ENCODE peak calls at places on chromosomes 1 and 21, in four cellular contexts. One of them, this sample, is unnamed.

GRCh38 chr1:70044832-70045231 is 160.5 kb downstream of the LRRC40 start:
- DNase-seq in mammary epithelial cell: peak; percentile 32
- DNase-seq in progenitor cell of endocrine pancreas: no peak
- DNase-seq in lower lobe of right lung: no peak
- DNase-seq in this sample: no peak

GRCh38 chr1:10730985-10731384 is 65.5 kb downstream of the CASZ1 start:
- DNase-seq in progenitor cell of endocrine pancreas: no peak
- DNase-seq in lower lobe of right lung: no peak
- DNase-seq in mammary epithelial cell: peak; percentile 86
- DNase-seq in this sample: no peak

GRCh38 chr1:10338047-10338446 is 60.8 kb upstream of the PGD start:
- DNase-seq in lower lobe of right lung: no peak
- DNase-seq in progenitor cell of endocrine pancreas: no peak
- DNase-seq in mammary epithelial cell: no peak
- DNase-seq in this sample: no peak

GRCh38 chr1:184289825-184290550 is 96.8 kb upstream of the C1orf21 start:
- DNase-seq in lower lobe of right lung: no peak
- DNase-seq in progenitor cell of endocrine pancreas: no peak
- DNase-seq in mammary epithelial cell: peak; percentile 47
- DNase-seq in this sample: no peak

GRCh38 chr1:21761052-21761451 is 21.9 kb downstream of the USP48 start:
- DNase-seq in progenitor cell of endocrine pancreas: no peak
- DNase-seq in lower lobe of right lung: no peak
- DNase-seq in mammary epithelial cell: no peak
- DNase-seq in this sample: no peak

GRCh38 chr1:93673159-93673657 is 8.4 kb downstream of the BCAR3 start:
- DNase-seq in lower lobe of right lung: no peak
- DNase-seq in mammary epithelial cell: no peak
- DNase-seq in progenitor cell of endocrine pancreas: no peak
- DNase-seq in this sample: no peak

GRCh38 chr1:248406721-248407692 is 4.2 kb downstream of the OR2T1 start:
- DNase-seq in mammary epithelial cell: no peak
- DNase-seq in progenitor cell of endocrine pancreas: no peak
- DNase-seq in lower lobe of right lung: no peak
- DNase-seq in this sample: no peak

GRCh38 chr1:105793541-105794146 is 1262.8 kb upstream of the PRMT6 start:
- DNase-seq in lower lobe of right lung: no peak
- DNase-seq in mammary epithelial cell: peak; percentile 1
- DNase-seq in progenitor cell of endocrine pancreas: peak; percentile 48
- DNase-seq in this sample: no peak

GRCh38 chr1:60697204-60697994 is 385.0 kb upstream of the NFIA start:
- DNase-seq in mammary epithelial cell: no peak
- DNase-seq in lower lobe of right lung: no peak
- DNase-seq in progenitor cell of endocrine pancreas: no peak
- DNase-seq in this sample: no peak

GRCh38 chr1:75342799-75343198 is 208.6 kb downstream of the LHX8 start:
- DNase-seq in progenitor cell of endocrine pancreas: no peak
- DNase-seq in lower lobe of right lung: no peak
- DNase-seq in mammary epithelial cell: no peak
- DNase-seq in this sample: no peak

GRCh38 chr1:150259217-150259616 is 1.6 kb downstream of the CA14 start:
- DNase-seq in lower lobe of right lung: no peak
- DNase-seq in mammary epithelial cell: no peak
- DNase-seq in progenitor cell of endocrine pancreas: no peak
- DNase-seq in this sample: no peak

GRCh38 chr1:112507896-112508241 is 896 bp upstream of the WNT2B start:
- DNase-seq in progenitor cell of endocrine pancreas: no peak
- DNase-seq in mammary epithelial cell: no peak
- DNase-seq in lower lobe of right lung: no peak
- DNase-seq in this sample: no peak

GRCh38 chr1:184028854-184029623 is 8.5 kb downstream of the COLGALT2 start:
- DNase-seq in progenitor cell of endocrine pancreas: no peak
- DNase-seq in mammary epithelial cell: no peak
- DNase-seq in lower lobe of right lung: peak; percentile 53
- DNase-seq in this sample: no peak

GRCh38 chr1:234631721-234632125 is 21.7 kb upstream of the IRF2BP2 start:
- DNase-seq in mammary epithelial cell: peak; percentile 94
- DNase-seq in lower lobe of right lung: no peak
- DNase-seq in progenitor cell of endocrine pancreas: no peak
- DNase-seq in this sample: no peak

GRCh38 chr1:111474106-111474505 is 322 bp downstream of the C1orf162 start:
- DNase-seq in progenitor cell of endocrine pancreas: no peak
- DNase-seq in mammary epithelial cell: no peak
- DNase-seq in lower lobe of right lung: no peak
- DNase-seq in this sample: no peak

GRCh38 chr1:7915826-7916225 is 24.8 kb downstream of the TNFRSF9 start:
- DNase-seq in mammary epithelial cell: no peak
- DNase-seq in lower lobe of right lung: no peak
- DNase-seq in progenitor cell of endocrine pancreas: no peak
- DNase-seq in this sample: no peak

GRCh38 chr21:44576025-44576420 is 2.5 kb downstream of the KRTAP10-4 start:
- DNase-seq in mammary epithelial cell: no peak
- DNase-seq in lower lobe of right lung: peak; percentile 26
- DNase-seq in progenitor cell of endocrine pancreas: no peak
- DNase-seq in this sample: no peak

GRCh38 chr1:24317081-24317480 is 2.1 kb upstream of the GRHL3 start:
- DNase-seq in lower lobe of right lung: no peak
- DNase-seq in mammary epithelial cell: peak; percentile 99
- DNase-seq in progenitor cell of endocrine pancreas: no peak
- DNase-seq in this sample: no peak

GRCh38 chr1:31752952-31753351 is 11.2 kb downstream of the ADGRB2 start:
- DNase-seq in lower lobe of right lung: no peak
- DNase-seq in progenitor cell of endocrine pancreas: no peak
- DNase-seq in mammary epithelial cell: no peak
- DNase-seq in this sample: no peak

GRCh38 chr1:194295690-194296089 is 1109.3 kb upstream of the B3GALT2 start:
- DNase-seq in mammary epithelial cell: peak; percentile 19
- DNase-seq in progenitor cell of endocrine pancreas: no peak
- DNase-seq in lower lobe of right lung: no peak
- DNase-seq in this sample: no peak

GRCh38 chr1:207647966-207648906 is 3.3 kb downstream of the CR1L start:
- DNase-seq in lower lobe of right lung: no peak
- DNase-seq in progenitor cell of endocrine pancreas: no peak
- DNase-seq in mammary epithelial cell: no peak
- DNase-seq in this sample: no peak

GRCh38 chr1:8816831-8817412 is 518 bp downstream of the RERE start:
- DNase-seq in lower lobe of right lung: peak; percentile 56
- DNase-seq in progenitor cell of endocrine pancreas: no peak
- DNase-seq in mammary epithelial cell: peak; percentile 36
- DNase-seq in this sample: no peak

GRCh38 chr1:116586741-116587143 is 15.9 kb upstream of the CD58 start:
- DNase-seq in mammary epithelial cell: no peak
- DNase-seq in progenitor cell of endocrine pancreas: no peak
- DNase-seq in lower lobe of right lung: no peak
- DNase-seq in this sample: no peak

GRCh38 chr1:49298304-49298703 is 521.6 kb upstream of the BEND5 start:
- DNase-seq in progenitor cell of endocrine pancreas: no peak
- DNase-seq in lower lobe of right lung: no peak
- DNase-seq in mammary epithelial cell: no peak
- DNase-seq in this sample: peak; percentile 25

GRCh38 chr1:155899683-155900082 is 11.5 kb downstream of the RIT1 start:
- DNase-seq in lower lobe of right lung: no peak
- DNase-seq in progenitor cell of endocrine pancreas: no peak
- DNase-seq in mammary epithelial cell: no peak
- DNase-seq in this sample: no peak

GRCh38 chr21:42646076-42646825 is 7.2 kb upstream of the PDE9A start:
- DNase-seq in mammary epithelial cell: no peak
- DNase-seq in lower lobe of right lung: no peak
- DNase-seq in progenitor cell of endocrine pancreas: no peak
- DNase-seq in this sample: no peak

GRCh38 chr21:37642493-37642892 is 273.8 kb downstream of the KCNJ6 start:
- DNase-seq in progenitor cell of endocrine pancreas: no peak
- DNase-seq in lower lobe of right lung: no peak
- DNase-seq in mammary epithelial cell: peak; percentile 36
- DNase-seq in this sample: no peak

GRCh38 chr1:109802901-109803561 is 39.3 kb upstream of the EPS8L3 start:
- DNase-seq in lower lobe of right lung: peak; percentile 29
- DNase-seq in mammary epithelial cell: no peak
- DNase-seq in progenitor cell of endocrine pancreas: no peak
- DNase-seq in this sample: peak; percentile 20

GRCh38 chr1:109802136-109802900 is 38.6 kb upstream of the EPS8L3 start:
- DNase-seq in mammary epithelial cell: no peak
- DNase-seq in progenitor cell of endocrine pancreas: no peak
- DNase-seq in lower lobe of right lung: no peak
- DNase-seq in this sample: peak; percentile 14

GRCh38 chr1:109800291-109800690 is 36.6 kb upstream of the EPS8L3 start:
- DNase-seq in mammary epithelial cell: no peak
- DNase-seq in progenitor cell of endocrine pancreas: no peak
- DNase-seq in lower lobe of right lung: no peak
- DNase-seq in this sample: no peak

GRCh38 chr1:109803901-109804331 is 40.2 kb upstream of the EPS8L3 start:
- DNase-seq in lower lobe of right lung: no peak
- DNase-seq in progenitor cell of endocrine pancreas: no peak
- DNase-seq in mammary epithelial cell: no peak
- DNase-seq in this sample: peak; percentile 14

DNA sequence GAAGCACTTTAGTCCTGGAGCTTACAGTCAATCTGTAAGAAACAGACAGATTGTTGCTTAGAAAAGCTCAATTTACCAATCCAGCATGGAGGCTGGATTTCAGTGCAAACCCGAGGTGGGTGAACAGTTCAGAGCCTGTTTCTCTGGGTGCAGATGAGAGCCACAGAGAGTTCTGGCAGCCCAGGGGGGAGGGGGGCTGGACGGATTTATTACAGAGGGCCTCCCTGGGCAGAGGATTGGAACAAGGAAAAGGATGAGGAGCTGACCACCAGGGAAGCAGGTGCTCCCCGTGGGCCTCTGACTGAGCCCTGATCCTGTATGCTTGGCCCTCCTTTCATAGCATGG is 38.0 kb upstream of the EPS8L3 start:
- DNase-seq in lower lobe of right lung: no peak
- DNase-seq in progenitor cell of endocrine pancreas: no peak
- DNase-seq in mammary epithelial cell: no peak
- DNase-seq in this sample: no peak
- TF ChIP-seq CTCF in lower lobe of right lung: no peak
- TF ChIP-seq CTCF in progenitor cell of endocrine pancreas: no peak
- TF ChIP-seq CTCF in mammary epithelial cell: no peak
- TF ChIP-seq CTCF in this sample: no peak

GRCh38 chr1:181676269-181676668 is 193.0 kb downstream of the CACNA1E start:
- DNase-seq in progenitor cell of endocrine pancreas: no peak
- DNase-seq in lower lobe of right lung: no peak
- DNase-seq in mammary epithelial cell: peak; percentile 26
- DNase-seq in this sample: no peak
- TF ChIP-seq CTCF in progenitor cell of endocrine pancreas: peak; percentile 58
- TF ChIP-seq CTCF in lower lobe of right lung: peak; percentile 43
- TF ChIP-seq CTCF in mammary epithelial cell: peak; percentile 42
- TF ChIP-seq CTCF in this sample: no peak

GRCh38 chr1:145855426-145855948 is 3.4 kb downstream of the PIAS3 start:
- DNase-seq in progenitor cell of endocrine pancreas: no peak
- DNase-seq in lower lobe of right lung: no peak
- DNase-seq in mammary epithelial cell: no peak
- DNase-seq in this sample: no peak

GRCh38 chr1:145858937-145859490 is at the start of gene PIAS3:
- DNase-seq in progenitor cell of endocrine pancreas: peak; percentile 90
- DNase-seq in lower lobe of right lung: peak; percentile 97
- DNase-seq in mammary epithelial cell: peak; percentile 93
- DNase-seq in this sample: peak; percentile 79

GRCh38 chr1:145859491-145860159 is 744 bp upstream of the PIAS3 start:
- DNase-seq in mammary epithelial cell: peak; percentile 84
- DNase-seq in progenitor cell of endocrine pancreas: peak; percentile 70
- DNase-seq in lower lobe of right lung: peak; percentile 93
- DNase-seq in this sample: peak; percentile 65

GRCh38 chr1:145857170-145857569 is 1.7 kb downstream of the PIAS3 start:
- DNase-seq in mammary epithelial cell: no peak
- DNase-seq in lower lobe of right lung: no peak
- DNase-seq in progenitor cell of endocrine pancreas: no peak
- DNase-seq in this sample: no peak

DNA sequence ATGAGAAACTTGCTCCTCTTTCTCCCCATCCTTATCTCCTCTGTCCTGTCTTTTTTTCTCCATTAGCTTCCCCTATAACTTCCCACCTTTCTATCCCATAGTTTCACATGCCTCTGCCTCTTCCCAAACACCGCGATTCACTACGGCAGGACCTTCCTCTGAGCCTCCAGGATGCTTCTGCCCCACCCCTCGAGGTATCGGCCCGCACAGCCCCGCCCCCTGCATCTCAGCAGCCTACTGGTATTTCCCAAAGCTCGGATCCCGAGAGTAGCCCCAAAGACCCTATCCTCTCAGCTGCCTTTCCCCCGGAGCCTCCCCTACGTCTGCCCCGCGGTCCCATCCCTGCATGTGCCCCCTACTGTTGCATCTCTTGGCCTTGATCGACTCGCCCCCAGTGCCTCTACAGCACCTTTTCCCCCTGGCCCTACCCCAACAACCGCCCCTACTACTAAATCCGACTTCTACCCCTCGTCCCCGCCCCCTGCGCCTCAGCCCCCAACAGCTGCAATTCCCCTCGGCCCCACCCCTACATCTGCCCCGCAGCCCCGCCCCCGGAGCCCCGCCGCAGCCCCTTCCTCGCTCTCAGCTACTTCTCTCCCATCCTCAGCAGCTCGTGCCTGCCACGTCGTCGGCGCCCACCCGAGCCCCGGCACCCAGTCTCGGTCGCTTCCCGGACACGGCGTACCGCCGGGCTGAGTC is 494 bp downstream of the PIAS3 start:
- DNase-seq in lower lobe of right lung: peak; percentile 73
- DNase-seq in mammary epithelial cell: peak; percentile 43
- DNase-seq in progenitor cell of endocrine pancreas: no peak
- DNase-seq in this sample: no peak
- TF ChIP-seq CTCF in lower lobe of right lung: no peak
- TF ChIP-seq CTCF in mammary epithelial cell: no peak
- TF ChIP-seq CTCF in progenitor cell of endocrine pancreas: no peak
- TF ChIP-seq CTCF in this sample: no peak

GRCh38 chr21:46255166-46255565 is 26.6 kb upstream of the LSS start:
- DNase-seq in progenitor cell of endocrine pancreas: no peak
- DNase-seq in lower lobe of right lung: no peak
- DNase-seq in mammary epithelial cell: no peak
- DNase-seq in this sample: no peak

GRCh38 chr21:46254208-46254975 is 25.8 kb upstream of the LSS start:
- DNase-seq in lower lobe of right lung: no peak
- DNase-seq in progenitor cell of endocrine pancreas: no peak
- DNase-seq in mammary epithelial cell: no peak
- DNase-seq in this sample: no peak

GRCh38 chr21:46255758-46256337 is 27.3 kb upstream of the LSS start:
- DNase-seq in mammary epithelial cell: no peak
- DNase-seq in lower lobe of right lung: no peak
- DNase-seq in progenitor cell of endocrine pancreas: no peak
- DNase-seq in this sample: no peak

GRCh38 chr21:46253610-46254124 is 25.1 kb upstream of the LSS start:
- DNase-seq in lower lobe of right lung: no peak
- DNase-seq in progenitor cell of endocrine pancreas: no peak
- DNase-seq in mammary epithelial cell: no peak
- DNase-seq in this sample: no peak

DNA sequence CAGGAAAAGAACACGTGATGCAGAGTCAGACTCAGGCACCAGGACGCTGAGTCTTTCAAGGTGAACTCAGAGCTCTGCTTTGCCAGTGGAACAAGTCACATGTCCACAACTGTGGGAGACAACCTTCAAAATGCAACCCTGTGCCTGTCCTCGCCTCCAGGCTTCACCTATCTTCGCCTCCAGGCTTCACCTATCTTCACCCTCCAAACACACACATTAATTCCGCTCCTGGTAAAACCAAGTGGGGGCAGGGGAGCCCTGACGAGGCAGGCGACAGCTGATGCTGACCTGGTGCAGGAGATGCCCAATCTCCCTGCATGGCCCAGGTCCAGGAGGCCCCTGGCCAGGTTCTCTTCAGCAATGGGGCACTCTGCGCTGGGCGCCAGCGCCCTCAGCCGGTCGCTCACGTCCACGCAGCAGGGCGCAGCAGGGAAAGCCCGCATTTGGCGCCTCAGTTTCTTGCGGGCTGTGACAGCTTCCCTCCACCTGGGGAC is 28.0 kb upstream of the LSS start:
- DNase-seq in lower lobe of right lung: no peak
- DNase-seq in mammary epithelial cell: no peak
- DNase-seq in progenitor cell of endocrine pancreas: no peak
- DNase-seq in this sample: no peak
- TF ChIP-seq CTCF in lower lobe of right lung: no peak
- TF ChIP-seq CTCF in mammary epithelial cell: no peak
- TF ChIP-seq CTCF in progenitor cell of endocrine pancreas: no peak
- TF ChIP-seq CTCF in this sample: no peak